ENCODE peak calls at places on chromosomes 4 and X, in seven cellular contexts. D is mammary epithelial cell, U is A549, Y is RWPE2, J is colonic mucosa, N is fibroblast of lung, C is tibial artery. Q is an unnamed sample.

GRCh38 chr4:158201310-158201709 is 9.0 kb upstream of the TMEM144 start:
- DNase-seq in D (no peak), U (no peak), Y (no peak), J (no peak), N (no peak), C (no peak), Q (no peak)

GRCh38 chrX:134880866-134881265 is 109.9 kb upstream of the SMIM10 start:
- DNase-seq in D (no peak), U (no peak), Y (no peak), J (no peak), N (peak; percentile 55), C (no peak), Q (no peak)

GRCh38 chrX:10477525-10477924 is 142.9 kb downstream of the MID1 start:
- DNase-seq in D (no peak), U (no peak), Y (no peak), J (no peak), N (no peak), C (no peak), Q (no peak)

GRCh38 chr4:188657365-188657764 is 518.1 kb downstream of the TRIML1 start:
- DNase-seq in D (no peak), U (no peak), Y (no peak), J (no peak), N (no peak), C (no peak), Q (no peak)

GRCh38 chr4:185716008-185716976 is 95.7 kb downstream of the SORBS2 start:
- DNase-seq in D (no peak), U (no peak), Y (no peak), J (no peak), N (no peak), C (no peak), Q (no peak)

GRCh38 chrX:85992811-85993229 is 54.5 kb downstream of the CHM start:
- DNase-seq in D (peak; percentile 45), U (no peak), Y (no peak), J (no peak), N (peak; percentile 55), C (no peak), Q (no peak)

GRCh38 chr4:176308441-176308840 is 11.3 kb upstream of the SPCS3 start:
- DNase-seq in D (no peak), U (no peak), Y (no peak), J (no peak), N (no peak), C (no peak), Q (no peak)

GRCh38 chrX:30865020-30865419 is 24.0 kb downstream of the TAB3 start:
- DNase-seq in D (peak; percentile 21), U (peak; percentile 26), Y (no peak), J (no peak), N (no peak), C (no peak), Q (no peak)

GRCh38 chr4:6938237-6938636 is 28.6 kb downstream of the TBC1D14 start:
- DNase-seq in D (no peak), U (no peak), Y (no peak), J (no peak), N (no peak), C (peak; percentile 71), Q (no peak)

GRCh38 chr4:184328022-184328736 is 110.5 kb upstream of the ENPP6 start:
- DNase-seq in D (peak; percentile 98), U (no peak), Y (peak; percentile 76), J (peak; percentile 12), N (no peak), C (no peak), Q (no peak)

GRCh38 chr4:151853034-151853433 is 92.2 kb upstream of the GATB start:
- DNase-seq in D (no peak), U (no peak), Y (no peak), J (no peak), N (no peak), C (no peak), Q (no peak)

GRCh38 chr4:182749768-182750167 is 167.4 kb downstream of the DCTD start:
- DNase-seq in D (no peak), U (no peak), Y (no peak), J (no peak), N (no peak), C (no peak), Q (no peak)

GRCh38 chrX:42678133-42678532 is 99.8 kb downstream of the PPP1R2C start:
- DNase-seq in D (peak; percentile 9), U (peak; percentile 1), Y (no peak), J (no peak), N (peak; percentile 6), C (no peak), Q (no peak)

GRCh38 chr4:7547368-7548040 is 112.8 kb upstream of the PSAPL1 start:
- DNase-seq in D (peak; percentile 78), U (no peak), Y (peak; percentile 94), J (no peak), N (no peak), C (no peak), Q (no peak)

GRCh38 chr4:6439120-6439757 is 33.2 kb downstream of the PPP2R2C start:
- DNase-seq in D (no peak), U (no peak), Y (no peak), J (no peak), N (no peak), C (no peak), Q (no peak)

GRCh38 chrX:45771560-45772340 is 571.1 kb upstream of the DIPK2B start:
- DNase-seq in D (peak; percentile 59), U (peak; percentile 38), Y (no peak), J (peak; percentile 48), N (peak; percentile 74), C (peak; percentile 28), Q (no peak)

GRCh38 chrX:10945463-10945862 is 165.7 kb upstream of the HCCS start:
- DNase-seq in D (peak; percentile 17), U (no peak), Y (no peak), J (no peak), N (peak; percentile 49), C (no peak), Q (no peak)

GRCh38 chr4:93658443-93658842 is 170.1 kb upstream of the ATOH1 start:
- DNase-seq in D (no peak), U (no peak), Y (no peak), J (no peak), N (peak; percentile 5), C (no peak), Q (no peak)

GRCh38 chr4:126965876-126966275 is 666.9 kb upstream of the INTU start:
- DNase-seq in D (no peak), U (no peak), Y (no peak), J (no peak), N (no peak), C (no peak), Q (no peak)

GRCh38 chrX:15497865-15498264 is 2.7 kb upstream of the BMX start:
- DNase-seq in D (peak; percentile 66), U (peak; percentile 50), Y (no peak), J (peak; percentile 77), N (peak; percentile 18), C (peak; percentile 24), Q (no peak)

GRCh38 chr4:2925496-2925895 is 37.7 kb downstream of the NOP14 start:
- DNase-seq in D (no peak), U (no peak), Y (no peak), J (no peak), N (no peak), C (peak; percentile 7), Q (peak; percentile 7)

GRCh38 chr4:110801591-110801990 is 178.7 kb upstream of the PITX2 start:
- DNase-seq in D (no peak), U (no peak), Y (no peak), J (no peak), N (no peak), C (no peak), Q (no peak)

GRCh38 chr4:152479428-152480026 is 56.4 kb downstream of the FBXW7 start:
- DNase-seq in D (no peak), U (no peak), Y (no peak), J (no peak), N (peak; percentile 83), C (no peak), Q (no peak)

GRCh38 chrX:151723156-151723760 is 7.4 kb downstream of the FATE1 start:
- DNase-seq in D (no peak), U (no peak), Y (no peak), J (no peak), N (no peak), C (no peak), Q (no peak)

GRCh38 chrX:136143714-136144113 is 3.6 kb upstream of the FHL1 start:
- DNase-seq in D (no peak), U (no peak), Y (no peak), J (no peak), N (no peak), C (no peak), Q (no peak)

GRCh38 chrX:136147320-136147901 is at the start of gene FHL1:
- DNase-seq in D (no peak), U (no peak), Y (no peak), J (peak; percentile 50), N (peak; percentile 31), C (peak; percentile 59), Q (peak; percentile 76)

GRCh38 chrX:136146614-136147319 is 566 bp upstream of the FHL1 start:
- DNase-seq in D (no peak), U (no peak), Y (no peak), J (no peak), N (peak; percentile 9), C (peak; percentile 35), Q (peak; percentile 39)

GRCh38 chrX:136138939-136139338 is 8.4 kb upstream of the FHL1 start:
- DNase-seq in D (no peak), U (no peak), Y (no peak), J (no peak), N (no peak), C (no peak), Q (no peak)

GRCh38 chrX:136141569-136141968 is 5.8 kb upstream of the FHL1 start:
- DNase-seq in D (no peak), U (no peak), Y (no peak), J (no peak), N (no peak), C (no peak), Q (no peak)
- H3K9me3 ChIP-seq in D (no peaks in the 10 kb centered on the region), U (no peaks in the 10 kb centered on the region), Y (no peaks in the 10 kb centered on the region), J (no peaks in the 10 kb centered on the region), N (no peaks in the 10 kb centered on the region), C (no peaks in the 10 kb centered on the region), Q (no peaks in the 10 kb centered on the region)

GRCh38 chrX:118502121-118502794 is 6.6 kb downstream of the DOCK11 start:
- DNase-seq in D (no peak), U (no peak), Y (no peak), J (no peak), N (no peak), C (no peak), Q (no peak)
- H3K4me3 ChIP-seq in D (no peak overlapping the region), U (no peak overlapping the region), Y (no peak overlapping the region), J (no peak overlapping the region), N (no peak overlapping the region), C (no peak overlapping the region), Q (no peak overlapping the region)

GRCh38 chr4:18735740-18736288 is 714.3 kb upstream of the LCORL start:
- DNase-seq in D (no peak), U (no peak), Y (no peak), J (no peak), N (no peak), C (no peak), Q (no peak)
- H3K9me3 ChIP-seq in D (no peaks in the 10 kb centered on the region), U (no peaks in the 10 kb centered on the region), Y (no peaks in the 10 kb centered on the region), J (no peaks in the 10 kb centered on the region), N (no peaks in the 10 kb centered on the region), C (no peaks in the 10 kb centered on the region), Q (no peaks in the 10 kb centered on the region)

DNA sequence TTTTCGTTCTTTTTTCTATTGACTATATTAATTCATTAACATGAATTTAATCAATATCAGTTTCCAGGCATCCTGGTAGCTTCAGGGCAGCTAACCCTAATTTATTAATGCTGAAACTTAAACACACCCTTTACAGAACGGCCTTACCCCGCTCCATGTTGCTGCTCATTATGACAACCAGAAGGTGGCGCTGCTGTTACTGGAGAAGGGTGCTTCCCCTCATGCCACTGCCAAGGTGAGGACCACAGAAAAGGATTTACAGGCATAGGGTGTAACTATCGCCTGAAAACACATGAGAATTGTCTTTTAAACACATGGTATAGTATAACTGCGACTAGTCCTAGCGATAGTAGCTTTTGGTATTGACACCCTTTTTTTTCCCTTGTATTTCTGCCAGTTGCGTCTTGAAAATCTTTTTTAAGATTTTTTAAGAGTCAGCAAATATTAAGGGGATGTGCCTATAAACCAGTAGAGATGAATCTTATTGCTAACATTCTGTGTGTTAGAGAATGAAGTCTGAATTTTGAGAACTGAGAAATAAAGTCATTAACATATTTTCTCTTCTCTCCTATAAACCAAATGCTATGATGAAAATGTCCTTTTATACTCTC is 229.0 kb downstream of the ANK2 start:
- DNase-seq in D (peak; percentile 55), U (peak; percentile 70), Y (no peak), J (peak; percentile 64), N (peak; percentile 74), C (peak; percentile 72), Q (peak; percentile 69)
- H3K4me3 ChIP-seq in D (no peak overlapping the region), U (no peak overlapping the region), Y (no peak overlapping the region), J (no peak overlapping the region), N (no peak overlapping the region), C (no peak overlapping the region), Q (no peak overlapping the region)

Q was measured in uterus.